ENCODE peak calls at places on chromosome 18, in six cellular contexts. P, S, V, I, T and K are unnamed samples.

GRCh38 chr18:23693849-23694248 is 4.6 kb downstream of the LAMA3 start:
- DNase-seq in S (no peak), T (no peak), P (no peak), I (no peak), V (no peak), K (no peak)

GRCh38 chr18:36441872-36442271 is 144.4 kb downstream of the FHOD3 start:
- DNase-seq in S (no peak), V (no peak), I (peak; percentile 70), T (no peak), P (no peak), K (no peak)

GRCh38 chr18:45774065-45774521 is 50.1 kb downstream of the SLC14A1 start:
- DNase-seq in T (no peak), S (no peak), V (peak; percentile 85), P (no peak), I (peak; percentile 74), K (no peak)

GRCh38 chr18:10095356-10095755 is 181.5 kb downstream of the VAPA start:
- DNase-seq in V (no peak), I (no peak), P (no peak), T (no peak), S (no peak), K (no peak)

GRCh38 chr18:34400837-34401236 is 176.1 kb upstream of the NOL4 start:
- DNase-seq in I (no peak), P (no peak), V (no peak), S (no peak), T (no peak), K (no peak)

GRCh38 chr18:42137671-42138375 is 182.8 kb downstream of the PIK3C3 start:
- DNase-seq in V (no peak), S (no peak), T (no peak), I (no peak), P (no peak), K (no peak)

GRCh38 chr18:62450546-62451395 is 72.1 kb upstream of the ZCCHC2 start:
- DNase-seq in V (no peak), S (peak; percentile 72), P (peak; percentile 95), I (peak; percentile 63), T (peak; percentile 77), K (no peak)

GRCh38 chr18:25726278-25726677 is 364.1 kb downstream of the SS18 start:
- DNase-seq in P (no peak), T (no peak), S (no peak), I (peak; percentile 63), V (no peak), K (no peak)

GRCh38 chr18:44126598-44126997 is 554.1 kb upstream of the SETBP1 start:
- DNase-seq in V (no peak), P (no peak), I (no peak), T (no peak), S (no peak), K (no peak)

GRCh38 chr18:32919799-32920198 is 147.0 kb upstream of the KLHL14 start:
- DNase-seq in P (no peak), I (no peak), V (no peak), S (no peak), T (no peak), K (peak; percentile 79)

GRCh38 chr18:67692811-67693210 is 176.3 kb upstream of the DSEL start:
- DNase-seq in T (no peak), P (no peak), I (no peak), S (no peak), V (no peak), K (peak; percentile 27)

GRCh38 chr18:13530879-13531387 is 195.4 kb downstream of the FAM210A start:
- DNase-seq in V (no peak), P (peak; percentile 90), T (peak; percentile 61), S (peak; percentile 88), I (peak; percentile 8), K (peak; percentile 37)

GRCh38 chr18:73881396-73881795 is 266.2 kb downstream of the FBXO15 start:
- DNase-seq in T (no peak), S (no peak), V (no peak), P (no peak), I (no peak), K (no peak)

GRCh38 chr18:22609642-22610041 is 191.9 kb upstream of the CTAGE1 start:
- DNase-seq in P (no peak), I (peak; percentile 16), S (no peak), T (peak; percentile 58), V (no peak), K (no peak)

GRCh38 chr18:75173125-75173432 is 35.9 kb downstream of the PTGR3 start:
- DNase-seq in V (no peak), I (peak; percentile 17), T (no peak), P (no peak), S (no peak), K (peak; percentile 35)
- TF ChIP-seq CTCF in V (no peak), I (no peak), T (peak; percentile 8), P (no peak), S (no peak), K (peak; percentile 13)

GRCh38 chr18:59129964-59130703 is 9.6 kb upstream of the SEC11C start:
- DNase-seq in P (no peak), V (no peak), S (no peak), T (no peak), I (no peak), K (no peak)

GRCh38 chr18:59127047-59127446 is 12.6 kb upstream of the SEC11C start:
- DNase-seq in T (no peak), P (no peak), I (no peak), S (no peak), V (no peak), K (no peak)

GRCh38 chr18:59123588-59124369 is 15.9 kb upstream of the SEC11C start:
- DNase-seq in S (no peak), V (peak; percentile 46), P (no peak), I (peak; percentile 94), T (no peak), K (no peak)

DNA sequence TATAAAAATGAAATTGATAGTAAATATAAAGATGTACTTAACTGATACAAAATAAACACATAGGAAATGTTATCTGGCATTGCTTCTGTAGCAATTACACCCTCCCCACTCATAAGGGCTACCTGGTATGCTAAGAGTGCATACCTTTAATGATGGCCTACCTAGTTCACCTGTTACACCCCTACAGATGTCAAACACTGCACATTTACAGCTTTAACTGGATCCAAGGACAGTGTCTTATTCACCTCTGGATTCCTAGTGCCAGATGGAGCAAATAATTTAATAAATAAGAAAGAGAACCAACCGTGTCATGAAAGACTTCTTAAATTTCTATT is 15.3 kb upstream of the SEC11C start:
- DNase-seq in I (no peak), T (no peak), V (no peak), P (no peak), S (no peak), K (no peak)
- H3K4me1 ChIP-seq in I (peaks cover 3% of the 10 kb centered on the region), T (no peaks in the 10 kb centered on the region), V (peaks cover 8% of the 10 kb centered on the region), P (no peaks in the 10 kb centered on the region), S (no peaks in the 10 kb centered on the region), K (no peaks in the 10 kb centered on the region)

GRCh38 chr18:48831802-48832201 is 119.0 kb downstream of the SMAD7 start:
- DNase-seq in P (peak; percentile 6), T (peak; percentile 7), V (no peak), I (no peak), S (no peak), K (no peak)

GRCh38 chr18:48833701-48834394 is 116.9 kb downstream of the SMAD7 start:
- DNase-seq in T (peak; percentile 47), S (no peak), I (peak; percentile 23), P (peak; percentile 60), V (no peak), K (peak; percentile 85)

GRCh38 chr18:48834421-48835011 is 116.2 kb downstream of the SMAD7 start:
- DNase-seq in P (peak; percentile 95), S (peak; percentile 89), V (peak; percentile 72), I (peak; percentile 96), T (peak; percentile 85), K (peak; percentile 81)

GRCh38 chr18:48831113-48831759 is 119.5 kb downstream of the SMAD7 start:
- DNase-seq in S (peak; percentile 37), P (peak; percentile 49), T (peak; percentile 34), V (no peak), I (no peak), K (no peak)

DNA sequence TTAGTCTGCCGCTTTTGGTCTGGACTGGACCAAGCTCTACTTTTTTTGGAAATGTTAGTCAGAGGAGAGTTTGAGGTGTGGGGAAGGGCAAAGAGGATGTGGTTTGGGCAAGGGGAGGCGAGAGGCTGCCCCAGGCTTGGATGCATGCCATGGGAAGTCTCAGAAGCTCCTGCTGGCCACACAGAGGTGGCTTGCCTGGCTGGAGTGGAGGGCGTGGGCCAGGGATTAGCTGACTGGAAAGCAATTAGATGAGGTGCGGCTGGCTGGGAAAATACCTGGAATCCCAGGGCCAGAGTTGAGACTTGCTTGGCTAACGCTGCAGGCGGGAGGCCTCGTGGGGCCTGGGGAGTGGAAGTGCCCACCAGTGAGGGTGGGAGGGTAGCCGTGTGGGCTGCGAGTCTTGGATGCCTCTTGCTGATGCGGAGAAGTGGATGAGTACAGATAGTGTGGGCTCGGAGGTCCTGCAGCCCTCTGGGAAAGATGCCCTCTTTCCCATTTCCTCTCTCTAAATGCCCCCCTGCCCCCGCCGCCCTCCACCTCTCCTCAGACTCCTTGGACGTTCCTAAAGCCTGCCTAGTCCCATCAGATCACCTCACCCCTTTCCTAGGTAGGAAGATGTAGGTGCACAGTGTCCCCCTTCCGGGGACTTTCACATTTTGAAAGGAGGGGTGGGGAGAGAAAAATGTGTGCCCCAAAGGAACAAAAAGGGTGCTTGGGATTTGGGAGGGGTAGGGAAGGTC is 117.6 kb downstream of the SMAD7 start:
- DNase-seq in P (peak; percentile 83), T (peak; percentile 73), S (no peak), I (peak; percentile 67), V (peak; percentile 76), K (no peak)
- H3K4me3 ChIP-seq in P (no peak overlapping the region), T (peak overlapping the region; percentile 42), S (no peak overlapping the region), I (no peak overlapping the region), V (no peak overlapping the region), K (peak overlapping the region; percentile 48)

GRCh38 chr18:5093902-5094301 is 103.2 kb downstream of the AKAIN1 start:
- DNase-seq in I (no peak), T (no peak), S (no peak), P (no peak), V (no peak), K (no peak)
- TF ChIP-seq CTCF in I (no peak), T (no peak), S (no peak), P (no peak), V (no peak), K (no peak)